ENCODE peak calls at places on chromosomes 4 and X, in nine cellular contexts. T is IMR-90, S is right lobe of liver, I is ovary, V is uterus, K is suprapubic skin, R is HCT116, F is stomach, X is esophagus squamous epithelium. Y is an unnamed sample. For H3K36me3, the result is how much of the 10 kb centered on the place peaks cover.

GRCh38 chr4:1082215-1083182 is 30.9 kb downstream of the RNF212 start:
- DNase-seq in T (peak), S (no peak), I (no peak), V (no peak), K (peak), R (no peak), F (peak), X (no peak), Y (peak)

GRCh38 chr4:82954212-82954611 is 53.7 kb downstream of the THAP9 start:
- DNase-seq in T (no peak), S (no peak), I (no peak), V (no peak), K (no peak), R (no peak), F (no peak), X (no peak), Y (no peak)

GRCh38 chrX:49041683-49042529 is 1.3 kb downstream of the TFE3 start:
- DNase-seq in T (peak), S (no peak), I (no peak), V (no peak), K (no peak), R (no peak), F (no peak), X (no peak), Y (peak)

GRCh38 chr4:73573794-73574528 is 46.3 kb downstream of the RASSF6 start:
- DNase-seq in T (peak), S (no peak), I (peak), V (peak), K (peak), R (peak), F (peak), X (no peak), Y (peak)

GRCh38 chr4:47930971-47931804 is 16.8 kb upstream of the NFXL1 start:
- DNase-seq in T (peak), S (no peak), I (no peak), V (no peak), K (no peak), R (no peak), F (no peak), X (no peak), Y (no peak)

GRCh38 chr4:89307446-89308160 is at the start of gene GPRIN3:
- DNase-seq in T (no peak), S (peak), I (peak), V (peak), K (peak), R (no peak), F (peak), X (peak), Y (peak)

GRCh38 chr4:112897548-112897947 is 151.9 kb upstream of the ANK2 start:
- DNase-seq in T (no peak), S (no peak), I (no peak), V (no peak), K (no peak), R (no peak), F (no peak), X (no peak), Y (no peak)

GRCh38 chrX:44088755-44089154 is 115.6 kb upstream of the NDP start:
- DNase-seq in T (no peak), S (no peak), I (no peak), V (no peak), K (no peak), R (no peak), F (no peak), X (no peak), Y (no peak)

GRCh38 chr4:100935090-100935489 is 412.2 kb downstream of the PPP3CA start:
- DNase-seq in T (peak), S (no peak), I (no peak), V (no peak), K (no peak), R (peak), F (no peak), X (no peak), Y (no peak)

GRCh38 chr4:137685357-137685756 is 153.1 kb upstream of the PCDH18 start:
- DNase-seq in T (peak), S (no peak), I (no peak), V (no peak), K (no peak), R (no peak), F (no peak), X (no peak), Y (no peak)

GRCh38 chr4:101156619-101157310 is 190.6 kb downstream of the PPP3CA start:
- DNase-seq in T (peak), S (no peak), I (no peak), V (no peak), K (no peak), R (no peak), F (no peak), X (no peak), Y (no peak)

GRCh38 chr4:87224036-87224923 is 3.9 kb upstream of the KLHL8 start:
- DNase-seq in T (no peak), S (no peak), I (no peak), V (no peak), K (no peak), R (no peak), F (no peak), X (no peak), Y (no peak)

GRCh38 chr4:54440394-54441223 is 211.5 kb downstream of the PDGFRA start:
- DNase-seq in T (peak), S (no peak), I (no peak), V (no peak), K (no peak), R (peak), F (no peak), X (no peak), Y (no peak)

GRCh38 chrX:47562615-47563243 is 1.7 kb downstream of the ARAF start:
- DNase-seq in T (no peak), S (no peak), I (no peak), V (no peak), K (peak), R (no peak), F (no peak), X (no peak), Y (no peak)

GRCh38 chr4:61555789-61556188 is 355.7 kb downstream of the ADGRL3 start:
- DNase-seq in T (peak), S (no peak), I (no peak), V (peak), K (no peak), R (no peak), F (peak), X (no peak), Y (no peak)

GRCh38 chr4:15001825-15002658 is at the start of gene CPEB2:
- DNase-seq in T (peak), S (peak), I (peak), V (peak), K (peak), R (peak), F (peak), X (peak), Y (peak)
- TF ChIP-seq POLR2A in T (peak), S (peak), I (peak), V (peak), K (peak), R (peak), F (peak), X (peak), Y (peak)

DNA sequence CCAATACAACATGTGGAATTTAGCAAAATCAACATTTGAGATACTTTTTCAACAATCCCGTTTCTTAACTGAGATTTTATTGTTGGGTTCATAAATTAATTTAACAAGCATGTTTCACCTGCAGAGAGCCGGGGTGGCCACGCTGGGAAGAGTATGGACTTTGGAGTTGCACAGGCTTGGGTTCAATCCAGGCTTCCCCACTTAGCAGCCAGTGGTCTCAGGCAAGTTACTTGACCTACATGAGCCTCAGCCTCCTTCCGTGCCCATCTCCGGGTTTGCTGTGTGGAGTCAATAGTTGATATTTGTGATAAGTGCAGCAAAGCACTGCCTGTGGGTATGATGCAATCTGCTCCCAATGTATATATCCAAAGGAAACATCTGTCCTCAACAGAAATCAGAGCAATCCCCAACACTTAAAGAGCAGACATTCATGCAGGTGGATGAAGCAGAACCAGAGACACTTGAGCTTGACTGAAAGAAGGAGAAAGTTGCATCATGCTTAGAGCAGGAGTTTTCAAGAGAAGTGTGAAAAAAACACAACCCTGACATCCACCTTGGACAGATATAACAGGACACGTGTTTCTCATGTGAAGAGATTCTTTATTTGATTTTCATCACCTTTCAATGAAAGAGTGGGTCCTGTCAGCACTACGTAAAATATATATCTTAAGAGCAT is 5.1 kb downstream of the CYTL1 start:
- DNase-seq in T (no peak), S (no peak), I (no peak), V (no peak), K (no peak), R (no peak), F (no peak), X (no peak), Y (no peak)
- H3K4me3 ChIP-seq in T (no peak), S (no peak), I (no peak), V (no peak), K (no peak), R (no peak), F (no peak), X (no peak), Y (no peak)

DNA sequence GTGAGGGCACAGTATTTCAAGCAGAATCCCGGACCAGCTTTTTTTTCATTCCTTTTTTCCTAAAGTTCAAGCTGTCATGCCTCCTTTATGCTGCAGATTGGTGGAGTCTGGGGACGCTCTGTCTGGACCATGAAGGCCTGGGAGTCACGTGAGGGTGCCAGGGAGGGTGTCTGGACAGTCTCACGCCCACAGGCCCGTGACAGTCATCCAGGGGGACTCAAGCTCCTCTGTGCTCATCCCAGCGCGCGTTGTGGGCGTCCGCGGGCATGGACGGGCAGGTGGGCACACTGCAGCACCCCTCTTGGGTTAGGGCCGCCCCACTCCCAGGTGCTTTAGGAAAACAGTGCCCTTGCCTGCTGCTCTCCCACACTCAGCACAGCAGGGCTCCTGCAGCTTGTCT is 4.8 kb downstream of the CPZ start:
- DNase-seq in T (no peak), S (no peak), I (no peak), V (no peak), K (no peak), R (no peak), F (no peak), X (no peak), Y (no peak)
- H3K36me3 ChIP-seq in T (under half), S (under half), I (under half), V (under half), K (under half), R (under half), F (under half), X (under half), Y (under half)

DNA sequence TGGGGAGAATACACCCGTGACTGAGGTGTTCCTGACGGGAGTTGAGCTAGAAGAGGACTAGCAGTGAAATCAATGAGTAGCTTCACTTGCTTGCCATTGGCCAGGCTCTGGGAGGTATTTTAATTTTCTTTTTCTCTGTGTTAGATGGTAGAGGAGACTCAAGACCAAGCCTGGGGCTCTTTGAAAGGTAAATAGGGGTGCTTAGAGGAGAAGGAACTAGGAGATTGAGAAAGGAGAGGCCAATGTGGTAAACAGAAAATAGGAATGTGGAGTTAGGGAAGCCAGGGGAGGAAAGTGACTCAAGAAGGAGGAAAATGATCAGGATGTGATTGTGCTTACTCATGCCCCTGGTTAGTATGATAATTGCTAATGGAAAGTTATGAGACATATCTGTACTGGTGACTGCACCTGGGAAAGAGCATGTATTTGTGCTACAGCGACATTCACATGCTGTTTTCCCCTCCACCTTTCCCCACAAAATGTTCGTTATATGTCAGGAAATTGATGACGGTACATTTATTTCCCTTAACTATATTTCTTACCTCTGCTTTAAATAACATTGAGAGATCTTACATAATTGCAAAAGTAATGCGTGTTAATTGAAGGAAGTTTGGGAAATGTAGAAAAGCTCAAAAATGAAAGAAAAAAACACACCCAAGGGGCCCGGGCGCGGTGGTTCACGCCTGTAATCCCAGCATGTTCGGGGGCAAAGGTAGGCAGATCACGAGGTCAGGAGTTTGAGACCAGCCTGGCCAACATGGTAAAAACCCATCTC is 16.9 kb upstream of the LRBA start:
- DNase-seq in T (peak), S (no peak), I (no peak), V (no peak), K (no peak), R (no peak), F (no peak), X (no peak), Y (no peak)
- TF ChIP-seq POLR2A in T (no peak), S (no peak), I (no peak), V (no peak), K (no peak), R (no peak), F (no peak), X (no peak), Y (no peak)

GRCh38 chrX:119762718-119763117 is 4.3 kb downstream of the SOWAHD start:
- DNase-seq in T (no peak), S (no peak), I (no peak), V (no peak), K (no peak), R (no peak), F (no peak), X (no peak), Y (no peak)

GRCh38 chrX:119763175-119763574 is 4.8 kb downstream of the SOWAHD start:
- DNase-seq in T (peak), S (no peak), I (no peak), V (no peak), K (no peak), R (no peak), F (no peak), X (no peak), Y (no peak)

GRCh38 chrX:119760026-119760902 is 1.9 kb downstream of the SOWAHD start:
- DNase-seq in T (no peak), S (no peak), I (no peak), V (no peak), K (no peak), R (no peak), F (no peak), X (no peak), Y (no peak)

GRCh38 chrX:119759333-119759766 is 962 bp downstream of the SOWAHD start:
- DNase-seq in T (no peak), S (no peak), I (no peak), V (no peak), K (no peak), R (no peak), F (no peak), X (no peak), Y (no peak)

DNA sequence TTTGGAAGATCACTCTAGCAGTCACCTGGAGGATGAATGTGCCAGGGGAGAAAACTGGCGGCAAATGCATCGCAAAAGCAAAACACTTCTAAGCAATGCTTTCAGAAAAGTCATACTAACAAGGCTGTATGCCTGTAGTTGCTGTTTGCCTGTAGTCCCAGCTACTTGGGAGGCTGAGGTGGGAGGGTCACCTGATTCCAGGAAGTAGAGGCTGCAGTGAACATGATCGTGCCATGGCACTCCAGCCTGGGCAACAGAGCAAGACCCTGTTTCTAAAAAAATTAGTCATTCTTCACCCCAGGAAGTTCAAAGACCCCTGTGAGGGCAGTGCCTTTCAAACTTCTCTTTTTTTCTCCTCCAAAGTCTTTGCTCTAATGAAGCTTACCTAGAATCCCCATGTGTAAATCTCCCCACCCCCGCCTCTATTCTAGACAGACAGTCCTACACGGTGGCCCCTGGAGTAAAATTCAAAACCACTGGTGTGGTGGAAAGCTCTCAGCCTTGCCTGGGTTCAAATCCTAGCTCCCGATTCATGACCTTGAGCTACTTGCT is 5.5 kb downstream of the SOWAHD start:
- DNase-seq in T (no peak), S (no peak), I (no peak), V (no peak), K (no peak), R (no peak), F (no peak), X (no peak), Y (no peak)
- H3K4me3 ChIP-seq in T (no peak), S (no peak), I (no peak), V (no peak), K (no peak), R (no peak), F (no peak), X (no peak), Y (no peak)

Y was measured in heart left ventricle.